ENCODE peak calls at places on chromosomes 3 and 15, in six cellular contexts. G is neuronal stem cell, Z is coronary artery, S is tibial nerve, B is astrocyte, D is aorta. J is an unnamed sample.

GRCh38 chr3:134600685-134601502 is 49.9 kb downstream of the KY start:
- DNase-seq in G (peak), Z (no peak), S (peak), B (peak), D (peak), J (peak)

GRCh38 chr3:50194128-50194902 is 2.9 kb downstream of the GNAT1 start:
- DNase-seq in G (peak), Z (no peak), S (peak), B (peak), D (peak), J (peak)

GRCh38 chr15:28984421-28985375 is 98.9 kb downstream of the APBA2 start:
- DNase-seq in G (peak), Z (no peak), S (peak), B (peak), D (no peak), J (no peak)

GRCh38 chr3:71462586-71462985 is 120.9 kb downstream of the FOXP1 start:
- DNase-seq in G (no peak), Z (no peak), S (no peak), B (no peak), D (no peak), J (no peak)

GRCh38 chr15:76190070-76190564 is 121.2 kb downstream of the ETFA start:
- DNase-seq in G (no peak), Z (no peak), S (no peak), B (no peak), D (no peak), J (no peak)

GRCh38 chr3:152298393-152299242 is 29.9 kb downstream of the MBNL1 start:
- DNase-seq in G (no peak), Z (no peak), S (peak), B (peak), D (no peak), J (peak)

GRCh38 chr3:141011511-141012262 is 39.5 kb upstream of the SPSB4 start:
- DNase-seq in G (peak), Z (no peak), S (peak), B (peak), D (peak), J (peak)

GRCh38 chr3:35849496-35849895 is 210.2 kb downstream of the ARPP21 start:
- DNase-seq in G (no peak), Z (no peak), S (no peak), B (no peak), D (no peak), J (no peak)

GRCh38 chr15:94110476-94111130 is 120.8 kb upstream of the MCTP2 start:
- DNase-seq in G (no peak), Z (no peak), S (no peak), B (no peak), D (no peak), J (no peak)

GRCh38 chr3:105170423-105170822 is 196.3 kb upstream of the ALCAM start:
- DNase-seq in G (no peak), Z (no peak), S (no peak), B (no peak), D (no peak), J (no peak)

DNA sequence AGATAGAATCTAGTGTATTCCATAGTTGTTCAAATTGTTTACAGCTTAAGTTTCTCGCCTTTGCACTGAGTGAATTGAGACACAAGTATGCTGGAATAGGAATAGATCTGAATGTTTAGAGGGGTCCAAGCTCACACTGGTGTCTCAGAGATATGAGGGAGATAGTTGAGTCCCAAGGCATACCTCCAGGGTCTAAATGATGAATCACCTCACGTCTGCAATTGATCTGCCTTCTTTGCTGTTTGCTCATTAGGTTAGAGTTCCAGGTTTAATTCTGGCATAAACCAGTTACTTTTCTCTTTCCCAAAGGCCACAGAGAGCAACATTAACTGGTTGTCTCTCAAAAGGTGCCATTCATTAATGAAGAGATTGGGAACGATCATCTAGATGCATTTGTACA is 106.3 kb upstream of the MME start:
- DNase-seq in G (no peak), Z (no peak), S (no peak), B (no peak), D (no peak), J (no peak)
- H3K4me3 ChIP-seq in G (no peak), Z (no peak), S (no peak), B (no peak), D (no peak), J (no peak)

GRCh38 chr3:188888321-188889056 is 283.3 kb upstream of the TPRG1 start:
- DNase-seq in G (no peak), Z (no peak), S (no peak), B (no peak), D (no peak), J (no peak)
- H3K27ac ChIP-seq in G (no peak), Z (peak), S (no peak), B (no peak), D (peak), J (peak)

GRCh38 chr3:27713435-27713880 is 8.7 kb downstream of the EOMES start:
- DNase-seq in G (no peak), Z (no peak), S (no peak), B (no peak), D (no peak), J (no peak)

GRCh38 chr3:27715454-27715806 is 6.7 kb downstream of the EOMES start:
- DNase-seq in G (no peak), Z (no peak), S (no peak), B (no peak), D (no peak), J (no peak)

GRCh38 chr3:27714692-27715453 is 7.2 kb downstream of the EOMES start:
- DNase-seq in G (no peak), Z (no peak), S (no peak), B (no peak), D (peak), J (no peak)

GRCh38 chr3:27713066-27713400 is 9.1 kb downstream of the EOMES start:
- DNase-seq in G (no peak), Z (no peak), S (no peak), B (no peak), D (no peak), J (no peak)

DNA sequence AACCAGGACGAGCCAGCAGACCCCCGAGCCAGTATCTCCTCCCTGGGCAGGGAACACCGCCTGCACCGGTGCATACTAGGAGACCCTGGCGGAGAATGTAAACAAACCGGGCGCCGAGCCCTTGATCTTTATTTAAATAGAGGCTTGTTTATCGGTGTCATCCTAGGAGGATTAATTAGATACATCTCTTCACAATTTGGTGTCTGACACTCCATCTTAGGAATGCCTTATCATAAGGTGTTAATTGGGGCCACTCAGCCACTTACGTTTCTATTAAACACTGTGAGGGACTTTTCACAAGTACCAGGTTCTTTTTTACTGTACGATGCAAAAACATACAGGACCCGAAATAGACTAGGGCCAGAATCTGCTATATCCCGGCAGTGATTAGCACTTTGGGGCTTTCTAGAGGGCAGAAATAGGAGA is 8.0 kb downstream of the EOMES start:
- DNase-seq in G (no peak), Z (no peak), S (no peak), B (no peak), D (no peak), J (no peak)
- H3K4me3 ChIP-seq in G (no peak), Z (peak), S (peak), B (peak), D (peak), J (peak)

GRCh38 chr3:113278599-113278955 is 67.2 kb downstream of the BOC start:
- DNase-seq in G (no peak), Z (no peak), S (no peak), B (no peak), D (no peak), J (no peak)

GRCh38 chr3:113276581-113277080 is 65.3 kb downstream of the BOC start:
- DNase-seq in G (no peak), Z (no peak), S (no peak), B (no peak), D (no peak), J (no peak)

GRCh38 chr3:113277886-113278598 is 66.7 kb downstream of the BOC start:
- DNase-seq in G (no peak), Z (no peak), S (no peak), B (no peak), D (no peak), J (no peak)

GRCh38 chr3:113275876-113276580 is 64.7 kb downstream of the BOC start:
- DNase-seq in G (peak), Z (no peak), S (peak), B (peak), D (peak), J (peak)

GRCh38 chr3:113277414-113277813 is 66.1 kb downstream of the BOC start:
- DNase-seq in G (no peak), Z (no peak), S (no peak), B (no peak), D (no peak), J (no peak)
- H3K27ac ChIP-seq in G (no peak), Z (no peak), S (peak), B (no peak), D (no peak), J (no peak)

GRCh38 chr3:23659840-23660430 is 145.8 kb upstream of the UBE2E1 start:
- DNase-seq in G (no peak), Z (no peak), S (no peak), B (no peak), D (no peak), J (no peak)
- H3K4me3 ChIP-seq in G (no peak), Z (no peak), S (no peak), B (no peak), D (no peak), J (no peak)